ENCODE peak calls at places on chromosomes 6 and 20, in eight cellular contexts. R is activated gamma-delta T cell treated with Interleukin-2 at 50 U/mL for 16 hours; Z is NAMALWA; E is bronchial epithelial cell; U is EL; Y is activated CD8-positive, alpha-beta memory T cell treated with anti-CD3 and anti-CD28 coated beads, Interleukin-2, amount 50 U/mL, for 48 hours; J is activated effector memory CD4-positive, alpha-beta T cell treated with anti-CD3 and anti-CD28 coated beads, Interleukin-2, amount 50 U/mL, for 16 hours; X is heart right ventricle. B is an unnamed sample.

GRCh38 chr6:87281426-87281825 is 41.0 kb upstream of the SMIM8 start:
- DNase-seq in E (no peak), Y (no peak), J (no peak), X (no peak), Z (no peak), U (no peak), R (no peak), B (no peak)

GRCh38 chr6:30789606-30790005 is 45.3 kb upstream of the IER3 start:
- DNase-seq in X (no peak), J (no peak), R (no peak), Z (no peak), E (no peak), U (no peak), Y (no peak), B (no peak)

GRCh38 chr6:124958149-124958548 is 4.1 kb upstream of the RNF217 start:
- DNase-seq in U (no peak), R (no peak), X (no peak), J (no peak), Y (no peak), E (no peak), Z (no peak), B (no peak)

GRCh38 chr6:154230390-154230789 is 126.2 kb downstream of the IPCEF1 start:
- DNase-seq in Z (no peak), Y (no peak), J (no peak), U (no peak), R (no peak), E (no peak), X (no peak), B (no peak)

GRCh38 chr6:148535976-148536375 is 193.3 kb downstream of the SASH1 start:
- DNase-seq in Y (no peak), E (no peak), X (no peak), J (no peak), R (no peak), Z (no peak), U (peak), B (no peak)

GRCh38 chr6:41428995-41429417 is 93.6 kb downstream of the NCR2 start:
- DNase-seq in Y (peak), J (peak), Z (no peak), E (peak), X (peak), R (no peak), U (peak), B (no peak)

GRCh38 chr20:31661625-31662371 is 24.1 kb downstream of the COX4I2 start:
- DNase-seq in E (peak), R (peak), Y (peak), J (peak), X (peak), U (peak), Z (peak), B (peak)

GRCh38 chr6:81962198-81962597 is 209.7 kb upstream of the TENT5A start:
- DNase-seq in E (peak), Y (no peak), U (no peak), Z (no peak), R (no peak), J (no peak), X (no peak), B (no peak)

GRCh38 chr20:6613280-6613861 is 154.1 kb upstream of the BMP2 start:
- DNase-seq in Z (no peak), X (no peak), Y (no peak), U (no peak), E (peak), J (no peak), R (no peak), B (no peak)

GRCh38 chr20:44938637-44939036 is 21.6 kb downstream of the TOMM34 start:
- DNase-seq in Y (no peak), J (no peak), Z (no peak), X (no peak), E (peak), U (peak), R (no peak), B (no peak)

GRCh38 chr6:28587011-28587745 is 61.5 kb downstream of the GPX5 start:
- DNase-seq in R (peak), Y (peak), U (peak), J (peak), X (peak), Z (no peak), E (peak), B (peak)

GRCh38 chr6:144635051-144635450 is 349.9 kb downstream of the UTRN start:
- DNase-seq in X (no peak), E (no peak), Z (no peak), Y (no peak), R (no peak), J (no peak), U (no peak), B (no peak)

GRCh38 chr6:51927450-51927849 is 160.0 kb downstream of the PKHD1 start:
- DNase-seq in X (no peak), E (no peak), J (no peak), U (no peak), R (no peak), Y (no peak), Z (no peak), B (no peak)

GRCh38 chr6:37279366-37280134 is 21.6 kb upstream of the TMEM217 start:
- DNase-seq in U (peak), J (no peak), X (no peak), E (peak), Y (no peak), R (no peak), Z (no peak), B (no peak)

GRCh38 chr6:46005254-46005653 is 10.4 kb downstream of the CLIC5 start:
- DNase-seq in R (no peak), J (no peak), U (no peak), Z (no peak), X (no peak), Y (no peak), E (no peak), B (no peak)

GRCh38 chr6:16711551-16712249 is 49.6 kb downstream of the ATXN1 start:
- DNase-seq in Y (no peak), J (peak), R (peak), Z (peak), E (peak), X (no peak), U (peak), B (no peak)

GRCh38 chr6:90194371-90194841 is 102.2 kb downstream of the BACH2 start:
- DNase-seq in Z (no peak), E (peak), R (no peak), J (no peak), X (no peak), Y (no peak), U (peak), B (no peak)

GRCh38 chr6:38153076-38153475 is 333.5 kb downstream of the ZFAND3 start:
- DNase-seq in J (peak), E (no peak), X (no peak), R (no peak), Z (no peak), Y (no peak), U (no peak), B (no peak)

GRCh38 chr20:47102629-47103028 is 208.0 kb downstream of the EYA2 start:
- DNase-seq in Z (no peak), E (no peak), R (no peak), X (no peak), Y (no peak), U (no peak), J (no peak), B (no peak)

GRCh38 chr6:161273752-161274487 is at the start of gene AGPAT4:
- DNase-seq in Y (peak), R (peak), J (peak), X (no peak), Z (peak), E (peak), U (peak), B (peak)